ENCODE peak calls at places on chromosome 1, in ten cellular contexts. One of them, this sample, is unnamed.
A peak's percentile ranks its signal among the peaks of the same experiment; 100 is the strongest.

GRCh38 chr1:199399996-199400714 is 627.4 kb upstream of the NR5A2 start:
- DNase-seq in left ventricle myocardium inferior: no peak
- DNase-seq in BE2C: no peak
- DNase-seq in HTR-8/SVneo: no peak
- DNase-seq in A172: no peak
- DNase-seq in fibroblast of pulmonary artery: no peak
- DNase-seq in MM.1S: peak; percentile 16
- DNase-seq in activated naive CD4-positive, alpha-beta T cell treated with anti-CD3 and anti-CD28 coated beads, Interleukin-2, amount 50 U/mL, for 16 hours: no peak
- DNase-seq in GM23248: no peak
- DNase-seq in DMS79 treated with DMSO at 0.1 percent for 48 hours: no peak
- DNase-seq in this sample: peak; percentile 79

GRCh38 chr1:56310945-56311344 is 268.4 kb downstream of the PLPP3 start:
- DNase-seq in left ventricle myocardium inferior: no peak
- DNase-seq in BE2C: no peak
- DNase-seq in HTR-8/SVneo: no peak
- DNase-seq in A172: no peak
- DNase-seq in fibroblast of pulmonary artery: no peak
- DNase-seq in MM.1S: no peak
- DNase-seq in activated naive CD4-positive, alpha-beta T cell treated with anti-CD3 and anti-CD28 coated beads, Interleukin-2, amount 50 U/mL, for 16 hours: no peak
- DNase-seq in GM23248: no peak
- DNase-seq in DMS79 treated with DMSO at 0.1 percent for 48 hours: no peak
- DNase-seq in this sample: no peak

GRCh38 chr1:167599839-167600581 is 30.0 kb upstream of the RCSD1 start:
- DNase-seq in left ventricle myocardium inferior: peak; percentile 33
- DNase-seq in BE2C: peak; percentile 22
- DNase-seq in HTR-8/SVneo: peak; percentile 43
- DNase-seq in A172: peak; percentile 79
- DNase-seq in fibroblast of pulmonary artery: peak; percentile 86
- DNase-seq in MM.1S: peak; percentile 93
- DNase-seq in activated naive CD4-positive, alpha-beta T cell treated with anti-CD3 and anti-CD28 coated beads, Interleukin-2, amount 50 U/mL, for 16 hours: peak; percentile 34
- DNase-seq in GM23248: peak; percentile 71
- DNase-seq in DMS79 treated with DMSO at 0.1 percent for 48 hours: no peak
- DNase-seq in this sample: peak; percentile 72

GRCh38 chr1:2279882-2280281 is 51.8 kb downstream of the SKI start:
- DNase-seq in left ventricle myocardium inferior: no peak
- DNase-seq in BE2C: no peak
- DNase-seq in HTR-8/SVneo: no peak
- DNase-seq in A172: no peak
- DNase-seq in fibroblast of pulmonary artery: no peak
- DNase-seq in MM.1S: no peak
- DNase-seq in activated naive CD4-positive, alpha-beta T cell treated with anti-CD3 and anti-CD28 coated beads, Interleukin-2, amount 50 U/mL, for 16 hours: no peak
- DNase-seq in GM23248: no peak
- DNase-seq in DMS79 treated with DMSO at 0.1 percent for 48 hours: no peak
- DNase-seq in this sample: no peak

GRCh38 chr1:41411229-41411628 is 50.0 kb downstream of the FOXO6 start:
- DNase-seq in left ventricle myocardium inferior: no peak
- DNase-seq in BE2C: no peak
- DNase-seq in HTR-8/SVneo: no peak
- DNase-seq in A172: no peak
- DNase-seq in fibroblast of pulmonary artery: no peak
- DNase-seq in MM.1S: peak; percentile 31
- DNase-seq in activated naive CD4-positive, alpha-beta T cell treated with anti-CD3 and anti-CD28 coated beads, Interleukin-2, amount 50 U/mL, for 16 hours: no peak
- DNase-seq in GM23248: no peak
- DNase-seq in DMS79 treated with DMSO at 0.1 percent for 48 hours: no peak
- DNase-seq in this sample: no peak

GRCh38 chr1:3535732-3536131 is 75.6 kb downstream of the MEGF6 start:
- DNase-seq in left ventricle myocardium inferior: no peak
- DNase-seq in BE2C: no peak
- DNase-seq in HTR-8/SVneo: no peak
- DNase-seq in A172: no peak
- DNase-seq in fibroblast of pulmonary artery: no peak
- DNase-seq in MM.1S: no peak
- DNase-seq in activated naive CD4-positive, alpha-beta T cell treated with anti-CD3 and anti-CD28 coated beads, Interleukin-2, amount 50 U/mL, for 16 hours: no peak
- DNase-seq in GM23248: no peak
- DNase-seq in DMS79 treated with DMSO at 0.1 percent for 48 hours: no peak
- DNase-seq in this sample: no peak

GRCh38 chr1:219184337-219184736 is 10.7 kb downstream of the LYPLAL1 start:
- DNase-seq in left ventricle myocardium inferior: no peak
- DNase-seq in BE2C: no peak
- DNase-seq in HTR-8/SVneo: no peak
- DNase-seq in A172: no peak
- DNase-seq in fibroblast of pulmonary artery: no peak
- DNase-seq in MM.1S: no peak
- DNase-seq in activated naive CD4-positive, alpha-beta T cell treated with anti-CD3 and anti-CD28 coated beads, Interleukin-2, amount 50 U/mL, for 16 hours: no peak
- DNase-seq in GM23248: no peak
- DNase-seq in DMS79 treated with DMSO at 0.1 percent for 48 hours: no peak
- DNase-seq in this sample: no peak

GRCh38 chr1:159752135-159752580 is 28.6 kb upstream of the DUSP23 start:
- DNase-seq in left ventricle myocardium inferior: peak; percentile 33
- DNase-seq in BE2C: no peak
- DNase-seq in HTR-8/SVneo: no peak
- DNase-seq in A172: peak; percentile 28
- DNase-seq in fibroblast of pulmonary artery: peak; percentile 100
- DNase-seq in MM.1S: no peak
- DNase-seq in activated naive CD4-positive, alpha-beta T cell treated with anti-CD3 and anti-CD28 coated beads, Interleukin-2, amount 50 U/mL, for 16 hours: no peak
- DNase-seq in GM23248: peak; percentile 72
- DNase-seq in DMS79 treated with DMSO at 0.1 percent for 48 hours: no peak
- DNase-seq in this sample: no peak

GRCh38 chr1:17010601-17011438 is 908 bp downstream of the ATP13A2 start:
- DNase-seq in left ventricle myocardium inferior: peak; percentile 77
- DNase-seq in BE2C: peak; percentile 41
- DNase-seq in HTR-8/SVneo: peak; percentile 41
- DNase-seq in A172: peak; percentile 25
- DNase-seq in fibroblast of pulmonary artery: peak; percentile 34
- DNase-seq in MM.1S: no peak
- DNase-seq in activated naive CD4-positive, alpha-beta T cell treated with anti-CD3 and anti-CD28 coated beads, Interleukin-2, amount 50 U/mL, for 16 hours: no peak
- DNase-seq in GM23248: peak; percentile 83
- DNase-seq in DMS79 treated with DMSO at 0.1 percent for 48 hours: peak; percentile 21
- DNase-seq in this sample: peak; percentile 64

This sample was measured in KBM-7.